ENCODE peak calls at places on chromosome 7, in ten cellular contexts. L is H4; D is pancreas; C is activated CD4-positive, CD25-positive, alpha-beta regulatory T cell treated with anti-CD3 and anti-CD28 coated beads, Interleukin-2, amount 50 U/mL, for 72 hours; K is D341Med; Z is iPS-NIHi11; U is transverse colon; W is HFFc6; P is ACHN; N is NCI-H748 treated with DMSO at 0.1 percent for 48 hours. A is an unnamed sample.
A peak's percentile ranks its signal among the peaks of the same experiment; 100 is the strongest.

GRCh38 chr7:12130664-12131063 is 80.4 kb upstream of the TMEM106B start:
- DNase-seq in L (no peak), D (no peak), U (no peak), P (peak; percentile 18), C (no peak), K (no peak), W (no peak), N (no peak), Z (no peak), A (no peak)

GRCh38 chr7:17299477-17299991 is 1.1 kb downstream of the AHR start:
- DNase-seq in U (peak; percentile 8), Z (no peak), W (no peak), P (peak; percentile 56), K (no peak), D (peak; percentile 10), N (peak; percentile 25), C (peak; percentile 30), L (peak; percentile 54), A (no peak)

GRCh38 chr7:141600139-141600538 is 48.9 kb downstream of the AGK start:
- DNase-seq in L (no peak), P (no peak), C (no peak), U (no peak), N (no peak), W (no peak), D (no peak), Z (no peak), K (no peak), A (no peak)

GRCh38 chr7:30900053-30900452 is 11.6 kb upstream of the AQP1 start:
- DNase-seq in Z (no peak), W (no peak), N (no peak), K (no peak), P (no peak), U (no peak), D (no peak), L (peak; percentile 78), C (no peak), A (no peak)

GRCh38 chr7:19491821-19492452 is 216.9 kb downstream of the POLR1F start:
- DNase-seq in D (no peak), K (no peak), C (no peak), L (peak; percentile 64), N (no peak), Z (no peak), W (peak; percentile 49), P (peak; percentile 52), U (no peak), A (no peak)

GRCh38 chr7:132526111-132526741 is 50.0 kb downstream of the PLXNA4 start:
- DNase-seq in Z (no peak), L (no peak), U (no peak), D (no peak), P (no peak), C (no peak), K (peak; percentile 60), N (no peak), W (no peak), A (no peak)

GRCh38 chr7:8564296-8564695 is 130.9 kb downstream of the NXPH1 start:
- DNase-seq in Z (no peak), U (no peak), K (no peak), D (no peak), C (no peak), N (no peak), P (no peak), W (no peak), L (no peak), A (no peak)

GRCh38 chr7:10122573-10123100 is 851.0 kb upstream of the PHF14 start:
- DNase-seq in P (no peak), U (no peak), C (no peak), L (peak; percentile 53), Z (no peak), D (no peak), W (no peak), N (peak; percentile 61), K (peak; percentile 45), A (no peak)

GRCh38 chr7:28038175-28038855 is 142.3 kb downstream of the JAZF1 start:
- DNase-seq in Z (no peak), D (no peak), U (no peak), W (no peak), L (no peak), C (no peak), P (no peak), K (no peak), N (no peak), A (no peak)

GRCh38 chr7:150804802-150805201 is 4.2 kb downstream of the TMEM176A start:
- DNase-seq in W (no peak), K (no peak), C (no peak), U (no peak), P (no peak), Z (no peak), D (no peak), L (no peak), N (no peak), A (no peak)

GRCh38 chr7:132647311-132647710 is 71.0 kb upstream of the PLXNA4 start:
- DNase-seq in U (no peak), P (no peak), D (no peak), C (no peak), Z (no peak), K (no peak), N (no peak), W (no peak), L (no peak), A (no peak)

GRCh38 chr7:82506702-82507101 is 63.1 kb upstream of the CACNA2D1 start:
- DNase-seq in L (peak; percentile 22), N (no peak), W (no peak), Z (no peak), U (peak; percentile 9), C (no peak), P (no peak), D (no peak), K (no peak), A (no peak)

GRCh38 chr7:4144801-4145470 is 537.2 kb upstream of the FOXK1 start:
- DNase-seq in K (no peak), N (no peak), Z (peak; percentile 68), W (no peak), P (no peak), U (peak; percentile 21), L (no peak), C (no peak), D (no peak), A (no peak)

GRCh38 chr7:127588697-127589482 is 679 bp downstream of the ARF5 start:
- DNase-seq in K (peak; percentile 85), N (peak; percentile 56), D (peak; percentile 76), W (peak; percentile 20), U (peak; percentile 58), Z (peak; percentile 85), L (peak; percentile 54), P (peak; percentile 69), C (no peak), A (no peak)

GRCh38 chr7:128236924-128237586 is 4.0 kb upstream of the LEP start:
- DNase-seq in P (peak; percentile 35), C (no peak), U (no peak), D (peak; percentile 37), N (no peak), W (peak; percentile 95), Z (no peak), K (no peak), L (peak; percentile 100), A (no peak)

GRCh38 chr7:122457969-122458368 is 153.4 kb upstream of the FEZF1 start:
- DNase-seq in K (no peak), D (no peak), W (no peak), N (no peak), U (no peak), L (no peak), Z (peak; percentile 25), C (no peak), P (no peak), A (no peak)

GRCh38 chr7:73960548-73960947 is 67.4 kb upstream of the ELN start:
- DNase-seq in W (no peak), N (no peak), Z (no peak), U (peak; percentile 80), L (no peak), P (no peak), K (no peak), C (no peak), D (no peak), A (no peak)

GRCh38 chr7:158495256-158495655 is 92.4 kb downstream of the PTPRN2 start:
- DNase-seq in D (no peak), U (no peak), N (no peak), L (no peak), C (no peak), Z (no peak), K (no peak), W (no peak), P (no peak), A (no peak)

GRCh38 chr7:22723171-22723601 is 3.8 kb upstream of the IL6 start:
- DNase-seq in P (no peak), N (no peak), Z (no peak), D (peak; percentile 34), K (no peak), U (peak; percentile 35), L (peak; percentile 68), W (peak; percentile 34), C (no peak), A (no peak)

GRCh38 chr7:104979167-104979841 is 34.7 kb upstream of the KMT2E start:
- DNase-seq in U (no peak), W (peak; percentile 82), D (no peak), P (no peak), Z (peak; percentile 52), K (peak; percentile 48), C (no peak), N (no peak), L (peak; percentile 59), A (no peak)

GRCh38 chr7:27359737-27360136 is 117.1 kb downstream of the EVX1 start:
- DNase-seq in W (no peak), Z (no peak), C (no peak), L (no peak), U (no peak), K (no peak), N (no peak), D (no peak), P (no peak), A (no peak)

GRCh38 chr7:1149351-1149794 is 10.6 kb downstream of the ZFAND2A start:
- DNase-seq in K (no peak), W (no peak), Z (no peak), D (no peak), U (no peak), L (no peak), P (no peak), C (no peak), N (no peak), A (no peak)

GRCh38 chr7:7779888-7780287 is 61.5 kb upstream of the RPA3 start:
- DNase-seq in C (no peak), N (no peak), K (no peak), P (no peak), W (no peak), L (peak; percentile 42), D (no peak), Z (no peak), U (no peak), A (no peak)

GRCh38 chr7:135100856-135101255 is 47.0 kb upstream of the TMEM140 start:
- DNase-seq in K (no peak), P (no peak), W (peak; percentile 32), C (no peak), N (no peak), D (no peak), U (no peak), L (no peak), Z (no peak), A (no peak)

GRCh38 chr7:1591876-1592275 is 22.0 kb upstream of the PSMG3 start:
- DNase-seq in K (peak; percentile 31), P (no peak), C (no peak), U (no peak), L (no peak), W (no peak), D (no peak), N (no peak), Z (no peak), A (no peak)

A was measured in NCI-H2081 treated with DMSO at 0.1 percent for 48 hours.